ENCODE peak calls at places on chromosomes 5 and 9, in ten cellular contexts. T, Q, P, E, J, O, C, R, F and A are unnamed samples.

GRCh38 chr9:70411930-70412677 is 2.4 kb downstream of the KLF9 start:
- DNase-seq in T (peak; percentile 87), Q (peak; percentile 82), P (peak; percentile 84), E (peak; percentile 77), J (peak; percentile 77), O (peak; percentile 85), C (peak; percentile 71), R (no peak), F (peak; percentile 86), A (peak; percentile 85)

GRCh38 chr5:138725153-138725884 is 27.9 kb upstream of the CTNNA1 start:
- DNase-seq in T (no peak), Q (no peak), P (peak; percentile 97), E (peak; percentile 30), J (peak; percentile 46), O (peak; percentile 57), C (peak; percentile 48), R (peak; percentile 37), F (peak; percentile 76), A (no peak)

GRCh38 chr5:139394654-139395566 is at the start of gene PROB1:
- DNase-seq in T (no peak), Q (peak; percentile 65), P (no peak), E (peak; percentile 82), J (peak; percentile 77), O (peak; percentile 71), C (no peak), R (no peak), F (no peak), A (no peak)

GRCh38 chr5:1293416-1293996 is 1.4 kb downstream of the TERT start:
- DNase-seq in T (peak; percentile 16), Q (no peak), P (no peak), E (no peak), J (no peak), O (no peak), C (no peak), R (no peak), F (peak; percentile 44), A (peak; percentile 69)

GRCh38 chr5:132976852-132977251 is 13.4 kb upstream of the AFF4 start:
- DNase-seq in T (no peak), Q (no peak), P (no peak), E (no peak), J (no peak), O (no peak), C (no peak), R (no peak), F (no peak), A (no peak)

GRCh38 chr9:130129425-130130061 is 42.7 kb upstream of the NCS1 start:
- DNase-seq in T (no peak), Q (no peak), P (no peak), E (no peak), J (no peak), O (no peak), C (peak; percentile 90), R (no peak), F (no peak), A (no peak)

GRCh38 chr9:134007150-134007549 is 15.0 kb upstream of the VAV2 start:
- DNase-seq in T (no peak), Q (no peak), P (no peak), E (no peak), J (no peak), O (no peak), C (no peak), R (no peak), F (no peak), A (no peak)

GRCh38 chr9:104864675-104865104 is 63.3 kb downstream of the ABCA1 start:
- DNase-seq in T (no peak), Q (no peak), P (no peak), E (no peak), J (no peak), O (no peak), C (peak; percentile 98), R (no peak), F (no peak), A (no peak)

GRCh38 chr5:39062104-39062503 is 12.1 kb downstream of the RICTOR start:
- DNase-seq in T (no peak), Q (no peak), P (no peak), E (no peak), J (no peak), O (no peak), C (no peak), R (no peak), F (no peak), A (no peak)

GRCh38 chr9:93902780-93903655 is 52.1 kb downstream of the BARX1 start:
- DNase-seq in T (no peak), Q (peak; percentile 3), P (no peak), E (peak; percentile 11), J (no peak), O (no peak), C (no peak), R (no peak), F (no peak), A (peak; percentile 56)

GRCh38 chr9:101247297-101247696 is 137.5 kb downstream of the BAAT start:
- DNase-seq in T (no peak), Q (no peak), P (no peak), E (no peak), J (no peak), O (no peak), C (no peak), R (no peak), F (no peak), A (no peak)

GRCh38 chr9:17021379-17021970 is 113.4 kb upstream of the CNTLN start:
- DNase-seq in T (no peak), Q (no peak), P (no peak), E (no peak), J (no peak), O (no peak), C (peak; percentile 47), R (no peak), F (no peak), A (no peak)
- H3K4me3 ChIP-seq in T (no peak overlapping the region), Q (no peak overlapping the region), P (no peak overlapping the region), E (no peak overlapping the region), J (no peak overlapping the region), O (no peak overlapping the region), C (no peak overlapping the region), R (no peak overlapping the region), F (no peak overlapping the region), A (no peak overlapping the region)

GRCh38 chr5:107925195-107925594 is 254.5 kb upstream of the EFNA5 start:
- DNase-seq in T (no peak), Q (no peak), P (no peak), E (no peak), J (no peak), O (no peak), C (no peak), R (no peak), F (no peak), A (no peak)
- H3K27ac ChIP-seq in T (no peak overlapping the region), Q (no peak overlapping the region), P (no peak overlapping the region), E (no peak overlapping the region), J (no peak overlapping the region), O (no peak overlapping the region), C (no peak overlapping the region), R (no peak overlapping the region), F (no peak overlapping the region), A (no peak overlapping the region)

GRCh38 chr9:132482196-132482813 is 72.3 kb downstream of the CFAP77 start:
- DNase-seq in T (no peak), Q (no peak), P (no peak), E (no peak), J (no peak), O (no peak), C (no peak), R (no peak), F (no peak), A (no peak)

GRCh38 chr9:132487351-132487791 is 77.4 kb downstream of the CFAP77 start:
- DNase-seq in T (no peak), Q (no peak), P (no peak), E (no peak), J (no peak), O (no peak), C (no peak), R (no peak), F (no peak), A (no peak)

GRCh38 chr9:132486706-132487350 is 76.8 kb downstream of the CFAP77 start:
- DNase-seq in T (no peak), Q (no peak), P (no peak), E (no peak), J (no peak), O (no peak), C (no peak), R (no peak), F (no peak), A (no peak)

GRCh38 chr9:132488611-132489010 is 78.6 kb downstream of the CFAP77 start:
- DNase-seq in T (no peak), Q (no peak), P (no peak), E (no peak), J (no peak), O (no peak), C (no peak), R (no peak), F (no peak), A (peak; percentile 32)

DNA sequence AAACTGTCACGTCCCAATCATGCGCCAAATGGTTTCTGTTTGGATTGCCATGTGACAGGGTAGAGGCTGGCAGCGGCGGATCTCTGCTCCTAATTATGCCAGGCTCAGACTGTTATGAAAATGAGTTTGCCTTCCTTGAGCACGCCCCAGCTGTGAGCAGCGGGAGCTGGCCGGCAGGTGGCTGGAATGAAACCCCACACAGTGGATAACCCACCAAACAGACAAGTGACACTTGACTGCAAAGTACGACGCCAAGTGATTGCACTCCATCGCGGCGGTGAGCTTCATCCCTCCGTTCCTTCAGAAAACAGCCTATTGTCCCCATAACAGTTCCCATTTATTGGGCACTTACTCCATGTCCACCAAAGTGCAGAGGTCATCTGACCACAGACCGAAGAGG is 75.4 kb downstream of the CFAP77 start:
- DNase-seq in T (no peak), Q (no peak), P (no peak), E (no peak), J (no peak), O (no peak), C (no peak), R (no peak), F (no peak), A (no peak)
- H3K27me3 ChIP-seq in T (peaks cover 11% of the 10 kb centered on the region), Q (peaks cover 24% of the 10 kb centered on the region), P (peaks cover 24% of the 10 kb centered on the region), E (peaks cover 55% of the 10 kb centered on the region), J (peaks cover 77% of the 10 kb centered on the region), O (peaks cover 47% of the 10 kb centered on the region), C (peaks cover 69% of the 10 kb centered on the region), R (no peaks in the 10 kb centered on the region), F (peaks cover 76% of the 10 kb centered on the region), A (peaks cover 2% of the 10 kb centered on the region)

GRCh38 chr9:4144869-4145268 is 155.0 kb downstream of the GLIS3 start:
- DNase-seq in T (no peak), Q (no peak), P (no peak), E (no peak), J (no peak), O (no peak), C (no peak), R (no peak), F (no peak), A (no peak)

GRCh38 chr9:4145482-4145881 is 154.4 kb downstream of the GLIS3 start:
- DNase-seq in T (no peak), Q (no peak), P (no peak), E (no peak), J (no peak), O (no peak), C (no peak), R (no peak), F (no peak), A (no peak)

GRCh38 chr9:4146293-4146692 is 153.6 kb downstream of the GLIS3 start:
- DNase-seq in T (no peak), Q (no peak), P (no peak), E (no peak), J (no peak), O (no peak), C (no peak), R (no peak), F (no peak), A (no peak)

GRCh38 chr9:4147476-4148214 is 152.2 kb downstream of the GLIS3 start:
- DNase-seq in T (peak; percentile 32), Q (no peak), P (peak; percentile 41), E (no peak), J (no peak), O (no peak), C (no peak), R (peak; percentile 24), F (no peak), A (no peak)

GRCh38 chr9:4148215-4148561 is 151.7 kb downstream of the GLIS3 start:
- DNase-seq in T (no peak), Q (no peak), P (no peak), E (no peak), J (no peak), O (no peak), C (no peak), R (no peak), F (no peak), A (no peak)
- H3K4me3 ChIP-seq in T (no peak overlapping the region), Q (no peak overlapping the region), P (no peak overlapping the region), E (no peak overlapping the region), J (no peak overlapping the region), O (no peak overlapping the region), C (no peak overlapping the region), R (no peak overlapping the region), F (no peak overlapping the region), A (no peak overlapping the region)